ENCODE peak calls at places on chromosomes 13 and 19, in nine cellular contexts. R is fibroblast of mammary gland; E is iPS-NIHi11; Q is stimulated activated CD8-positive, alpha-beta memory T cell treated with anti-CD3 and anti-CD28 coated beads, Interleukin-2, amount 100 ng/mL, for 1 hour; F is CD8-positive, alpha-beta memory T cell; G is body of pancreas; K is NCI-H1092; A is T follicular helper cell; B is glutamatergic neuron. Y is an unnamed sample.

GRCh38 chr13:25494708-25495411 is 123.1 kb downstream of the ATP8A2 start:
- DNase-seq in R (no peak), E (no peak), Q (no peak), F (no peak), G (no peak), K (peak), A (no peak), B (no peak), Y (no peak)

GRCh38 chr13:52195052-52195837 is 35.8 kb upstream of the NEK3 start:
- DNase-seq in R (peak), E (peak), Q (peak), F (peak), G (peak), K (no peak), A (no peak), B (peak), Y (peak)

GRCh38 chr19:41997851-41998229 is 3.8 kb upstream of the ATP1A3 start:
- DNase-seq in R (no peak), E (no peak), Q (no peak), F (no peak), G (no peak), K (no peak), A (no peak), B (peak), Y (no peak)

GRCh38 chr19:36093687-36094086 is 17.3 kb upstream of the OVOL3 start:
- DNase-seq in R (no peak), E (no peak), Q (no peak), F (no peak), G (no peak), K (no peak), A (no peak), B (no peak), Y (no peak)

GRCh38 chr13:25910243-25910642 is 141.6 kb downstream of the SHISA2 start:
- DNase-seq in R (no peak), E (no peak), Q (no peak), F (no peak), G (no peak), K (no peak), A (no peak), B (no peak), Y (no peak)

GRCh38 chr13:30850867-30851211 is 55.2 kb upstream of the MEDAG start:
- DNase-seq in R (no peak), E (no peak), Q (no peak), F (no peak), G (no peak), K (no peak), A (no peak), B (no peak), Y (no peak)

GRCh38 chr19:14149509-14149994 is 13.2 kb upstream of the ASF1B start:
- DNase-seq in R (peak), E (peak), Q (peak), F (peak), G (peak), K (no peak), A (peak), B (no peak), Y (no peak)

GRCh38 chr13:35866801-35867200 is 264.4 kb downstream of the DCLK1 start:
- DNase-seq in R (no peak), E (no peak), Q (no peak), F (no peak), G (no peak), K (no peak), A (no peak), B (no peak), Y (no peak)

GRCh38 chr13:23380534-23380933 is 53.0 kb downstream of the SACS start:
- DNase-seq in R (peak), E (no peak), Q (no peak), F (no peak), G (no peak), K (no peak), A (no peak), B (no peak), Y (peak)

GRCh38 chr19:48364564-48365363 is 597 bp downstream of the SYNGR4 start:
- DNase-seq in R (no peak), E (no peak), Q (no peak), F (no peak), G (no peak), K (no peak), A (no peak), B (no peak), Y (no peak)

GRCh38 chr13:93262729-93263128 is 36.1 kb downstream of the GPC6 start:
- DNase-seq in R (peak), E (no peak), Q (no peak), F (no peak), G (no peak), K (no peak), A (no peak), B (no peak), Y (peak)

GRCh38 chr19:28640506-28640905 is 572.4 kb downstream of the UQCRFS1 start:
- DNase-seq in R (no peak), E (no peak), Q (no peak), F (no peak), G (no peak), K (no peak), A (no peak), B (no peak), Y (no peak)

GRCh38 chr13:93861818-93862217 is 617.7 kb downstream of the DCT start:
- DNase-seq in R (peak), E (no peak), Q (no peak), F (no peak), G (no peak), K (no peak), A (no peak), B (no peak), Y (peak)

GRCh38 chr13:94858856-94859811 is 146.8 kb upstream of the SOX21 start:
- DNase-seq in R (peak), E (peak), Q (no peak), F (no peak), G (peak), K (no peak), A (no peak), B (no peak), Y (peak)

GRCh38 chr19:1266116-1266817 is 2.9 kb upstream of the CIRBP start:
- DNase-seq in R (peak), E (peak), Q (no peak), F (peak), G (peak), K (peak), A (peak), B (peak), Y (peak)

GRCh38 chr19:46392252-46392801 is 21.0 kb downstream of the CCDC8 start:
- DNase-seq in R (peak), E (no peak), Q (no peak), F (no peak), G (no peak), K (no peak), A (no peak), B (no peak), Y (peak)

GRCh38 chr13:40549500-40550094 is 116.8 kb downstream of the FOXO1 start:
- DNase-seq in R (peak), E (no peak), Q (no peak), F (no peak), G (no peak), K (no peak), A (no peak), B (no peak), Y (no peak)

GRCh38 chr13:75219479-75220237 is 262.3 kb downstream of the TBC1D4 start:
- DNase-seq in R (peak), E (peak), Q (peak), F (peak), G (peak), K (peak), A (peak), B (peak), Y (peak)

GRCh38 chr19:58372311-58373133 is 8.3 kb downstream of the ZNF837 start:
- DNase-seq in R (no peak), E (no peak), Q (no peak), F (no peak), G (no peak), K (no peak), A (no peak), B (no peak), Y (no peak)

GRCh38 chr13:94799330-94799729 is 87.0 kb upstream of the SOX21 start:
- DNase-seq in R (no peak), E (no peak), Q (no peak), F (no peak), G (no peak), K (no peak), A (no peak), B (no peak), Y (no peak)

GRCh38 chr19:17490411-17490810 is 20.1 kb downstream of the SLC27A1 start:
- DNase-seq in R (no peak), E (no peak), Q (no peak), F (no peak), G (no peak), K (no peak), A (no peak), B (no peak), Y (no peak)

GRCh38 chr19:38862321-38863059 is 12.7 kb upstream of the HNRNPL start:
- DNase-seq in R (peak), E (no peak), Q (no peak), F (no peak), G (peak), K (no peak), A (no peak), B (no peak), Y (peak)

GRCh38 chr13:106357198-106357597 is 178.3 kb downstream of the EFNB2 start:
- DNase-seq in R (peak), E (no peak), Q (no peak), F (no peak), G (no peak), K (no peak), A (no peak), B (no peak), Y (peak)

GRCh38 chr19:47707135-47707925 is 5.9 kb upstream of the EHD2 start:
- DNase-seq in R (peak), E (peak), Q (peak), F (peak), G (peak), K (peak), A (peak), B (peak), Y (peak)

GRCh38 chr13:74669149-74669548 is 534.9 kb upstream of the KLF12 start:
- DNase-seq in R (no peak), E (no peak), Q (no peak), F (no peak), G (no peak), K (no peak), A (no peak), B (no peak), Y (no peak)

GRCh38 chr13:106182404-106182803 is 353.1 kb downstream of the EFNB2 start:
- DNase-seq in R (peak), E (no peak), Q (no peak), F (no peak), G (no peak), K (no peak), A (no peak), B (no peak), Y (peak)

GRCh38 chr19:29397748-29398147 is 128.0 kb upstream of the VSTM2B start:
- DNase-seq in R (no peak), E (no peak), Q (no peak), F (no peak), G (no peak), K (no peak), A (no peak), B (no peak), Y (no peak)

GRCh38 chr19:46482645-46483044 is 11.3 kb upstream of the PNMA8A start:
- DNase-seq in R (peak), E (no peak), Q (no peak), F (no peak), G (no peak), K (no peak), A (no peak), B (no peak), Y (peak)

GRCh38 chr19:33248954-33249613 is 23.4 kb upstream of the SLC7A10 start:
- DNase-seq in R (no peak), E (no peak), Q (no peak), F (no peak), G (no peak), K (no peak), A (no peak), B (no peak), Y (no peak)

GRCh38 chr13:77702364-77702763 is 4.9 kb downstream of the SLAIN1 start:
- DNase-seq in R (no peak), E (no peak), Q (no peak), F (no peak), G (no peak), K (no peak), A (no peak), B (no peak), Y (no peak)

GRCh38 chr13:38763446-38764381 is 76.8 kb downstream of the FREM2 start:
- DNase-seq in R (peak), E (peak), Q (no peak), F (no peak), G (peak), K (peak), A (no peak), B (no peak), Y (peak)

GRCh38 chr13:40940841-40941240 is 78.3 kb downstream of the ELF1 start:
- DNase-seq in R (peak), E (no peak), Q (no peak), F (no peak), G (no peak), K (no peak), A (no peak), B (no peak), Y (no peak)

GRCh38 chr13:113927661-113928581 is 46.0 kb downstream of the C13orf46 start:
- DNase-seq in R (peak), E (no peak), Q (no peak), F (no peak), G (no peak), K (no peak), A (no peak), B (no peak), Y (peak)

GRCh38 chr13:103188688-103189326 is 122.6 kb upstream of the SLC10A2 start:
- DNase-seq in R (peak), E (no peak), Q (no peak), F (no peak), G (no peak), K (peak), A (no peak), B (no peak), Y (peak)

GRCh38 chr13:74217816-74218215 is 83.6 kb upstream of the KLF12 start:
- DNase-seq in R (no peak), E (no peak), Q (no peak), F (no peak), G (no peak), K (no peak), A (no peak), B (no peak), Y (peak)

GRCh38 chr19:38277969-38278680 is 13.8 kb downstream of the SPINT2 start:
- DNase-seq in R (peak), E (peak), Q (no peak), F (no peak), G (peak), K (no peak), A (no peak), B (no peak), Y (peak)

GRCh38 chr13:95191821-95192220 is 109.4 kb downstream of the ABCC4 start:
- DNase-seq in R (peak), E (peak), Q (peak), F (peak), G (peak), K (peak), A (peak), B (peak), Y (peak)

Y was measured in mesenchymal stem cell.